ENCODE peak calls at places on chromosomes 13 and 19, in seven cellular contexts. B is PC-9; R is germinal center; X is activated CD8-positive, alpha-beta memory T cell treated with anti-CD3 and anti-CD28 coated beads for 48 hours; F is fibroblast of mammary gland; O is pancreas; P is cardiac fibroblast. A is an unnamed sample.

GRCh38 chr13:72314210-72314609 is 413.2 kb downstream of the MZT1 start:
- DNase-seq in O (no peak), X (no peak), F (no peak), P (no peak), B (no peak), R (no peak), A (no peak)

GRCh38 chr19:8608858-8609209 is 1.7 kb downstream of the ADAMTS10 start:
- DNase-seq in O (no peak), B (no peak), F (no peak), X (no peak), R (no peak), P (no peak), A (no peak)

GRCh38 chr13:111204438-111205177 is 89.5 kb downstream of the ARHGEF7 start:
- DNase-seq in O (peak; percentile 37), R (no peak), P (peak; percentile 76), B (no peak), X (no peak), F (peak; percentile 80), A (peak; percentile 52)

GRCh38 chr13:30077338-30077737 is 226.9 kb upstream of the UBL3 start:
- DNase-seq in F (no peak), X (no peak), R (no peak), P (no peak), B (no peak), O (no peak), A (no peak)

GRCh38 chr19:10353793-10354391 is 14.5 kb upstream of the ICAM3 start:
- DNase-seq in R (no peak), O (peak; percentile 49), X (no peak), P (peak; percentile 46), F (peak; percentile 41), B (no peak), A (peak; percentile 46)

GRCh38 chr19:17794731-17795494 is at the start of gene B3GNT3:
- DNase-seq in R (no peak), P (peak; percentile 11), O (peak; percentile 88), F (no peak), X (no peak), B (peak; percentile 85), A (no peak)

GRCh38 chr19:10717054-10717355 is 874 bp upstream of the DNM2 start:
- DNase-seq in X (no peak), F (no peak), R (no peak), P (no peak), O (no peak), B (no peak), A (no peak)

GRCh38 chr13:95226476-95226875 is 74.8 kb downstream of the ABCC4 start:
- DNase-seq in X (no peak), P (no peak), O (no peak), B (no peak), R (no peak), F (no peak), A (no peak)

GRCh38 chr19:5967994-5968430 is 9.9 kb downstream of the RANBP3 start:
- DNase-seq in F (peak; percentile 84), B (no peak), X (peak; percentile 41), O (peak; percentile 55), R (peak; percentile 79), P (peak; percentile 82), A (peak; percentile 77)

GRCh38 chr19:31261019-31261595 is 88.1 kb downstream of the TSHZ3 start:
- DNase-seq in R (no peak), P (no peak), X (no peak), F (no peak), B (no peak), O (no peak), A (no peak)

GRCh38 chr19:53388168-53388567 is 6.8 kb upstream of the ZNF765 start:
- DNase-seq in R (no peak), F (no peak), O (no peak), P (peak; percentile 62), B (no peak), X (no peak), A (no peak)

A was measured in thyroid gland.